ENCODE peak calls at places on chromosome 17, in ten cellular contexts. One of them, this sample, is unnamed.

GRCh38 chr17:12320286-12320685 is 299.6 kb downstream of the MAP2K4 start:
- ATAC-seq in activated naive CD8-positive, alpha-beta T cell treated with anti-CD3 and anti-CD28 coated beads, Interleukin-2, amount 50 U/mL, for 24 hours: no peak
- ATAC-seq in foreskin keratinocyte: no peak
- ATAC-seq in body of pancreas: no peak
- ATAC-seq in activated T-cell treated with anti-CD3 and anti-CD28 coated beads, Interleukin-2, amount 50 U/mL, for 4 hours: no peak
- ATAC-seq in left cardiac atrium: no peak
- ATAC-seq in activated T-helper 17 cell treated with anti-CD3 and anti-CD28 coated beads, Interleukin-2, amount 50 U/mL, for 72 hours: no peak
- ATAC-seq in activated CD8-positive, alpha-beta memory T cell treated with anti-CD3 and anti-CD28 coated beads, Interleukin-2, amount 10 ng/mL, durations not matched to agents 7 days and 5 days: no peak
- ATAC-seq in CD4-positive, alpha-beta T cell: no peak
- ATAC-seq in activated B cell treated with CpG ODN at 0.5 μM for 24 hours: no peak
- ATAC-seq in this sample: no peak

GRCh38 chr17:73215414-73215813 is 22.6 kb downstream of the COG1 start:
- ATAC-seq in activated naive CD8-positive, alpha-beta T cell treated with anti-CD3 and anti-CD28 coated beads, Interleukin-2, amount 50 U/mL, for 24 hours: no peak
- ATAC-seq in foreskin keratinocyte: peak; percentile 63
- ATAC-seq in body of pancreas: peak; percentile 47
- ATAC-seq in activated T-cell treated with anti-CD3 and anti-CD28 coated beads, Interleukin-2, amount 50 U/mL, for 4 hours: no peak
- ATAC-seq in left cardiac atrium: no peak
- ATAC-seq in activated T-helper 17 cell treated with anti-CD3 and anti-CD28 coated beads, Interleukin-2, amount 50 U/mL, for 72 hours: no peak
- ATAC-seq in activated CD8-positive, alpha-beta memory T cell treated with anti-CD3 and anti-CD28 coated beads, Interleukin-2, amount 10 ng/mL, durations not matched to agents 7 days and 5 days: no peak
- ATAC-seq in CD4-positive, alpha-beta T cell: no peak
- ATAC-seq in activated B cell treated with CpG ODN at 0.5 μM for 24 hours: no peak
- ATAC-seq in this sample: no peak

GRCh38 chr17:2101448-2102257 is 46.8 kb downstream of the HIC1 start:
- ATAC-seq in activated naive CD8-positive, alpha-beta T cell treated with anti-CD3 and anti-CD28 coated beads, Interleukin-2, amount 50 U/mL, for 24 hours: peak; percentile 52
- ATAC-seq in foreskin keratinocyte: peak; percentile 73
- ATAC-seq in body of pancreas: peak; percentile 78
- ATAC-seq in activated T-cell treated with anti-CD3 and anti-CD28 coated beads, Interleukin-2, amount 50 U/mL, for 4 hours: peak; percentile 80
- ATAC-seq in left cardiac atrium: peak; percentile 34
- ATAC-seq in activated T-helper 17 cell treated with anti-CD3 and anti-CD28 coated beads, Interleukin-2, amount 50 U/mL, for 72 hours: peak; percentile 59
- ATAC-seq in activated CD8-positive, alpha-beta memory T cell treated with anti-CD3 and anti-CD28 coated beads, Interleukin-2, amount 10 ng/mL, durations not matched to agents 7 days and 5 days: peak; percentile 27
- ATAC-seq in CD4-positive, alpha-beta T cell: peak; percentile 89
- ATAC-seq in activated B cell treated with CpG ODN at 0.5 μM for 24 hours: peak; percentile 69
- ATAC-seq in this sample: peak; percentile 76

GRCh38 chr17:50170662-50171370 is 5.0 kb downstream of the SGCA start:
- ATAC-seq in activated naive CD8-positive, alpha-beta T cell treated with anti-CD3 and anti-CD28 coated beads, Interleukin-2, amount 50 U/mL, for 24 hours: peak; percentile 27
- ATAC-seq in foreskin keratinocyte: peak; percentile 69
- ATAC-seq in body of pancreas: no peak
- ATAC-seq in activated T-cell treated with anti-CD3 and anti-CD28 coated beads, Interleukin-2, amount 50 U/mL, for 4 hours: peak; percentile 45
- ATAC-seq in left cardiac atrium: no peak
- ATAC-seq in activated T-helper 17 cell treated with anti-CD3 and anti-CD28 coated beads, Interleukin-2, amount 50 U/mL, for 72 hours: peak; percentile 87
- ATAC-seq in activated CD8-positive, alpha-beta memory T cell treated with anti-CD3 and anti-CD28 coated beads, Interleukin-2, amount 10 ng/mL, durations not matched to agents 7 days and 5 days: peak; percentile 81
- ATAC-seq in CD4-positive, alpha-beta T cell: no peak
- ATAC-seq in activated B cell treated with CpG ODN at 0.5 μM for 24 hours: peak; percentile 32
- ATAC-seq in this sample: peak; percentile 35

GRCh38 chr17:77581480-77581879 is 377.0 kb upstream of the TNRC6C start:
- ATAC-seq in activated naive CD8-positive, alpha-beta T cell treated with anti-CD3 and anti-CD28 coated beads, Interleukin-2, amount 50 U/mL, for 24 hours: no peak
- ATAC-seq in foreskin keratinocyte: peak; percentile 55
- ATAC-seq in body of pancreas: no peak
- ATAC-seq in activated T-cell treated with anti-CD3 and anti-CD28 coated beads, Interleukin-2, amount 50 U/mL, for 4 hours: no peak
- ATAC-seq in left cardiac atrium: peak; percentile 81
- ATAC-seq in activated T-helper 17 cell treated with anti-CD3 and anti-CD28 coated beads, Interleukin-2, amount 50 U/mL, for 72 hours: no peak
- ATAC-seq in activated CD8-positive, alpha-beta memory T cell treated with anti-CD3 and anti-CD28 coated beads, Interleukin-2, amount 10 ng/mL, durations not matched to agents 7 days and 5 days: no peak
- ATAC-seq in CD4-positive, alpha-beta T cell: no peak
- ATAC-seq in activated B cell treated with CpG ODN at 0.5 μM for 24 hours: no peak
- ATAC-seq in this sample: peak; percentile 84

GRCh38 chr17:9890124-9890523 is 14.9 kb downstream of the RCVRN start:
- ATAC-seq in activated naive CD8-positive, alpha-beta T cell treated with anti-CD3 and anti-CD28 coated beads, Interleukin-2, amount 50 U/mL, for 24 hours: no peak
- ATAC-seq in foreskin keratinocyte: no peak
- ATAC-seq in body of pancreas: no peak
- ATAC-seq in activated T-cell treated with anti-CD3 and anti-CD28 coated beads, Interleukin-2, amount 50 U/mL, for 4 hours: peak; percentile 18
- ATAC-seq in left cardiac atrium: no peak
- ATAC-seq in activated T-helper 17 cell treated with anti-CD3 and anti-CD28 coated beads, Interleukin-2, amount 50 U/mL, for 72 hours: no peak
- ATAC-seq in activated CD8-positive, alpha-beta memory T cell treated with anti-CD3 and anti-CD28 coated beads, Interleukin-2, amount 10 ng/mL, durations not matched to agents 7 days and 5 days: no peak
- ATAC-seq in CD4-positive, alpha-beta T cell: no peak
- ATAC-seq in activated B cell treated with CpG ODN at 0.5 μM for 24 hours: no peak
- ATAC-seq in this sample: no peak

GRCh38 chr17:77164483-77165030 is 23.8 kb downstream of the SEC14L1 start:
- ATAC-seq in activated naive CD8-positive, alpha-beta T cell treated with anti-CD3 and anti-CD28 coated beads, Interleukin-2, amount 50 U/mL, for 24 hours: no peak
- ATAC-seq in foreskin keratinocyte: no peak
- ATAC-seq in body of pancreas: peak; percentile 43
- ATAC-seq in activated T-cell treated with anti-CD3 and anti-CD28 coated beads, Interleukin-2, amount 50 U/mL, for 4 hours: no peak
- ATAC-seq in left cardiac atrium: peak; percentile 81
- ATAC-seq in activated T-helper 17 cell treated with anti-CD3 and anti-CD28 coated beads, Interleukin-2, amount 50 U/mL, for 72 hours: no peak
- ATAC-seq in activated CD8-positive, alpha-beta memory T cell treated with anti-CD3 and anti-CD28 coated beads, Interleukin-2, amount 10 ng/mL, durations not matched to agents 7 days and 5 days: no peak
- ATAC-seq in CD4-positive, alpha-beta T cell: no peak
- ATAC-seq in activated B cell treated with CpG ODN at 0.5 μM for 24 hours: no peak
- ATAC-seq in this sample: no peak

GRCh38 chr17:43940630-43941029 is 1.6 kb downstream of the PPY start:
- ATAC-seq in activated naive CD8-positive, alpha-beta T cell treated with anti-CD3 and anti-CD28 coated beads, Interleukin-2, amount 50 U/mL, for 24 hours: no peak
- ATAC-seq in foreskin keratinocyte: peak; percentile 27
- ATAC-seq in body of pancreas: no peak
- ATAC-seq in activated T-cell treated with anti-CD3 and anti-CD28 coated beads, Interleukin-2, amount 50 U/mL, for 4 hours: no peak
- ATAC-seq in left cardiac atrium: no peak
- ATAC-seq in activated T-helper 17 cell treated with anti-CD3 and anti-CD28 coated beads, Interleukin-2, amount 50 U/mL, for 72 hours: no peak
- ATAC-seq in activated CD8-positive, alpha-beta memory T cell treated with anti-CD3 and anti-CD28 coated beads, Interleukin-2, amount 10 ng/mL, durations not matched to agents 7 days and 5 days: no peak
- ATAC-seq in CD4-positive, alpha-beta T cell: no peak
- ATAC-seq in activated B cell treated with CpG ODN at 0.5 μM for 24 hours: no peak
- ATAC-seq in this sample: no peak

GRCh38 chr17:74368341-74369152 is 1.2 kb downstream of the GPR142 start:
- ATAC-seq in activated naive CD8-positive, alpha-beta T cell treated with anti-CD3 and anti-CD28 coated beads, Interleukin-2, amount 50 U/mL, for 24 hours: peak; percentile 56
- ATAC-seq in foreskin keratinocyte: peak; percentile 71
- ATAC-seq in body of pancreas: peak; percentile 83
- ATAC-seq in activated T-cell treated with anti-CD3 and anti-CD28 coated beads, Interleukin-2, amount 50 U/mL, for 4 hours: peak; percentile 84
- ATAC-seq in left cardiac atrium: peak; percentile 61
- ATAC-seq in activated T-helper 17 cell treated with anti-CD3 and anti-CD28 coated beads, Interleukin-2, amount 50 U/mL, for 72 hours: peak; percentile 87
- ATAC-seq in activated CD8-positive, alpha-beta memory T cell treated with anti-CD3 and anti-CD28 coated beads, Interleukin-2, amount 10 ng/mL, durations not matched to agents 7 days and 5 days: peak; percentile 75
- ATAC-seq in CD4-positive, alpha-beta T cell: peak; percentile 65
- ATAC-seq in activated B cell treated with CpG ODN at 0.5 μM for 24 hours: peak; percentile 77
- ATAC-seq in this sample: peak; percentile 82

GRCh38 chr17:9290226-9290613 is 268.9 kb downstream of the NTN1 start:
- ATAC-seq in activated naive CD8-positive, alpha-beta T cell treated with anti-CD3 and anti-CD28 coated beads, Interleukin-2, amount 50 U/mL, for 24 hours: no peak
- ATAC-seq in foreskin keratinocyte: no peak
- ATAC-seq in body of pancreas: no peak
- ATAC-seq in activated T-cell treated with anti-CD3 and anti-CD28 coated beads, Interleukin-2, amount 50 U/mL, for 4 hours: no peak
- ATAC-seq in left cardiac atrium: no peak
- ATAC-seq in activated T-helper 17 cell treated with anti-CD3 and anti-CD28 coated beads, Interleukin-2, amount 50 U/mL, for 72 hours: no peak
- ATAC-seq in activated CD8-positive, alpha-beta memory T cell treated with anti-CD3 and anti-CD28 coated beads, Interleukin-2, amount 10 ng/mL, durations not matched to agents 7 days and 5 days: no peak
- ATAC-seq in CD4-positive, alpha-beta T cell: no peak
- ATAC-seq in activated B cell treated with CpG ODN at 0.5 μM for 24 hours: no peak
- ATAC-seq in this sample: no peak

GRCh38 chr17:81854974-81855774 is 5.2 kb downstream of the P4HB start:
- ATAC-seq in activated naive CD8-positive, alpha-beta T cell treated with anti-CD3 and anti-CD28 coated beads, Interleukin-2, amount 50 U/mL, for 24 hours: no peak
- ATAC-seq in foreskin keratinocyte: peak; percentile 65
- ATAC-seq in body of pancreas: peak; percentile 63
- ATAC-seq in activated T-cell treated with anti-CD3 and anti-CD28 coated beads, Interleukin-2, amount 50 U/mL, for 4 hours: no peak
- ATAC-seq in left cardiac atrium: no peak
- ATAC-seq in activated T-helper 17 cell treated with anti-CD3 and anti-CD28 coated beads, Interleukin-2, amount 50 U/mL, for 72 hours: no peak
- ATAC-seq in activated CD8-positive, alpha-beta memory T cell treated with anti-CD3 and anti-CD28 coated beads, Interleukin-2, amount 10 ng/mL, durations not matched to agents 7 days and 5 days: no peak
- ATAC-seq in CD4-positive, alpha-beta T cell: peak; percentile 37
- ATAC-seq in activated B cell treated with CpG ODN at 0.5 μM for 24 hours: no peak
- ATAC-seq in this sample: peak; percentile 62

GRCh38 chr17:14201087-14201486 is 35.6 kb downstream of the CDRT15 start:
- ATAC-seq in activated naive CD8-positive, alpha-beta T cell treated with anti-CD3 and anti-CD28 coated beads, Interleukin-2, amount 50 U/mL, for 24 hours: peak; percentile 17
- ATAC-seq in foreskin keratinocyte: no peak
- ATAC-seq in body of pancreas: no peak
- ATAC-seq in activated T-cell treated with anti-CD3 and anti-CD28 coated beads, Interleukin-2, amount 50 U/mL, for 4 hours: peak; percentile 41
- ATAC-seq in left cardiac atrium: no peak
- ATAC-seq in activated T-helper 17 cell treated with anti-CD3 and anti-CD28 coated beads, Interleukin-2, amount 50 U/mL, for 72 hours: peak; percentile 46
- ATAC-seq in activated CD8-positive, alpha-beta memory T cell treated with anti-CD3 and anti-CD28 coated beads, Interleukin-2, amount 10 ng/mL, durations not matched to agents 7 days and 5 days: peak; percentile 55
- ATAC-seq in CD4-positive, alpha-beta T cell: peak; percentile 36
- ATAC-seq in activated B cell treated with CpG ODN at 0.5 μM for 24 hours: no peak
- ATAC-seq in this sample: no peak

GRCh38 chr17:60161598-60162330 is 12.0 kb downstream of the CA4 start:
- ATAC-seq in activated naive CD8-positive, alpha-beta T cell treated with anti-CD3 and anti-CD28 coated beads, Interleukin-2, amount 50 U/mL, for 24 hours: no peak
- ATAC-seq in foreskin keratinocyte: no peak
- ATAC-seq in body of pancreas: peak; percentile 69
- ATAC-seq in activated T-cell treated with anti-CD3 and anti-CD28 coated beads, Interleukin-2, amount 50 U/mL, for 4 hours: no peak
- ATAC-seq in left cardiac atrium: peak; percentile 40
- ATAC-seq in activated T-helper 17 cell treated with anti-CD3 and anti-CD28 coated beads, Interleukin-2, amount 50 U/mL, for 72 hours: no peak
- ATAC-seq in activated CD8-positive, alpha-beta memory T cell treated with anti-CD3 and anti-CD28 coated beads, Interleukin-2, amount 10 ng/mL, durations not matched to agents 7 days and 5 days: no peak
- ATAC-seq in CD4-positive, alpha-beta T cell: no peak
- ATAC-seq in activated B cell treated with CpG ODN at 0.5 μM for 24 hours: no peak
- ATAC-seq in this sample: no peak

GRCh38 chr17:46770818-46771600 is 47.5 kb downstream of the WNT3 start:
- ATAC-seq in activated naive CD8-positive, alpha-beta T cell treated with anti-CD3 and anti-CD28 coated beads, Interleukin-2, amount 50 U/mL, for 24 hours: peak; percentile 22
- ATAC-seq in foreskin keratinocyte: peak; percentile 52
- ATAC-seq in body of pancreas: peak; percentile 67
- ATAC-seq in activated T-cell treated with anti-CD3 and anti-CD28 coated beads, Interleukin-2, amount 50 U/mL, for 4 hours: peak; percentile 64
- ATAC-seq in left cardiac atrium: peak; percentile 77
- ATAC-seq in activated T-helper 17 cell treated with anti-CD3 and anti-CD28 coated beads, Interleukin-2, amount 50 U/mL, for 72 hours: peak; percentile 42
- ATAC-seq in activated CD8-positive, alpha-beta memory T cell treated with anti-CD3 and anti-CD28 coated beads, Interleukin-2, amount 10 ng/mL, durations not matched to agents 7 days and 5 days: peak; percentile 40
- ATAC-seq in CD4-positive, alpha-beta T cell: peak; percentile 37
- ATAC-seq in activated B cell treated with CpG ODN at 0.5 μM for 24 hours: peak; percentile 81
- ATAC-seq in this sample: peak; percentile 41

GRCh38 chr17:46264456-46265198 is 30.3 kb upstream of the LRRC37A start:
- ATAC-seq in activated naive CD8-positive, alpha-beta T cell treated with anti-CD3 and anti-CD28 coated beads, Interleukin-2, amount 50 U/mL, for 24 hours: peak; percentile 27
- ATAC-seq in foreskin keratinocyte: peak; percentile 72
- ATAC-seq in body of pancreas: no peak
- ATAC-seq in activated T-cell treated with anti-CD3 and anti-CD28 coated beads, Interleukin-2, amount 50 U/mL, for 4 hours: peak; percentile 13
- ATAC-seq in left cardiac atrium: no peak
- ATAC-seq in activated T-helper 17 cell treated with anti-CD3 and anti-CD28 coated beads, Interleukin-2, amount 50 U/mL, for 72 hours: peak; percentile 37
- ATAC-seq in activated CD8-positive, alpha-beta memory T cell treated with anti-CD3 and anti-CD28 coated beads, Interleukin-2, amount 10 ng/mL, durations not matched to agents 7 days and 5 days: no peak
- ATAC-seq in CD4-positive, alpha-beta T cell: peak; percentile 66
- ATAC-seq in activated B cell treated with CpG ODN at 0.5 μM for 24 hours: no peak
- ATAC-seq in this sample: no peak

GRCh38 chr17:64787255-64787920 is 125.3 kb upstream of the SMURF2 start:
- ATAC-seq in activated naive CD8-positive, alpha-beta T cell treated with anti-CD3 and anti-CD28 coated beads, Interleukin-2, amount 50 U/mL, for 24 hours: no peak
- ATAC-seq in foreskin keratinocyte: no peak
- ATAC-seq in body of pancreas: no peak
- ATAC-seq in activated T-cell treated with anti-CD3 and anti-CD28 coated beads, Interleukin-2, amount 50 U/mL, for 4 hours: no peak
- ATAC-seq in left cardiac atrium: no peak
- ATAC-seq in activated T-helper 17 cell treated with anti-CD3 and anti-CD28 coated beads, Interleukin-2, amount 50 U/mL, for 72 hours: no peak
- ATAC-seq in activated CD8-positive, alpha-beta memory T cell treated with anti-CD3 and anti-CD28 coated beads, Interleukin-2, amount 10 ng/mL, durations not matched to agents 7 days and 5 days: no peak
- ATAC-seq in CD4-positive, alpha-beta T cell: no peak
- ATAC-seq in activated B cell treated with CpG ODN at 0.5 μM for 24 hours: no peak
- ATAC-seq in this sample: peak; percentile 39

GRCh38 chr17:66481259-66481658 is 178.8 kb downstream of the PRKCA start:
- ATAC-seq in activated naive CD8-positive, alpha-beta T cell treated with anti-CD3 and anti-CD28 coated beads, Interleukin-2, amount 50 U/mL, for 24 hours: no peak
- ATAC-seq in foreskin keratinocyte: no peak
- ATAC-seq in body of pancreas: no peak
- ATAC-seq in activated T-cell treated with anti-CD3 and anti-CD28 coated beads, Interleukin-2, amount 50 U/mL, for 4 hours: no peak
- ATAC-seq in left cardiac atrium: no peak
- ATAC-seq in activated T-helper 17 cell treated with anti-CD3 and anti-CD28 coated beads, Interleukin-2, amount 50 U/mL, for 72 hours: no peak
- ATAC-seq in activated CD8-positive, alpha-beta memory T cell treated with anti-CD3 and anti-CD28 coated beads, Interleukin-2, amount 10 ng/mL, durations not matched to agents 7 days and 5 days: no peak
- ATAC-seq in CD4-positive, alpha-beta T cell: no peak
- ATAC-seq in activated B cell treated with CpG ODN at 0.5 μM for 24 hours: no peak
- ATAC-seq in this sample: no peak